ENCODE peak calls at places on chromosomes 7 and 10, in four cellular contexts. H is sigmoid colon, U is heart right ventricle, K is OCI-LY7. Z is an unnamed sample. For H3K4me1, the result is how much of the 10 kb centered on the place peaks cover.

GRCh38 chr10:127580822-127581221 is 31.7 kb downstream of the NPS start:
- DNase-seq in H (no peak), U (no peak), K (no peak), Z (no peak)

GRCh38 chr7:93461350-93461749 is 113.2 kb downstream of the CALCR start:
- DNase-seq in H (no peak), U (no peak), K (no peak), Z (no peak)

GRCh38 chr7:73366127-73366526 is 38.2 kb downstream of the FKBP6 start:
- DNase-seq in H (no peak), U (no peak), K (peak), Z (no peak)

GRCh38 chr7:78020131-78020873 is 221.7 kb downstream of the PHTF2 start:
- DNase-seq in H (peak), U (peak), K (peak), Z (peak)

GRCh38 chr7:107394301-107394700 is 75.6 kb upstream of the GPR22 start:
- DNase-seq in H (no peak), U (no peak), K (no peak), Z (no peak)

GRCh38 chr10:64396105-64396504 is 874.9 kb downstream of the REEP3 start:
- DNase-seq in H (no peak), U (no peak), K (no peak), Z (no peak)

GRCh38 chr7:6725003-6725402 is 18.3 kb upstream of the ZNF12 start:
- DNase-seq in H (no peak), U (no peak), K (peak), Z (no peak)

GRCh38 chr7:142188159-142188558 is 69.7 kb downstream of the PRSS58 start:
- DNase-seq in H (no peak), U (no peak), K (no peak), Z (no peak)

GRCh38 chr10:44051584-44052385 is 333.1 kb downstream of the CXCL12 start:
- DNase-seq in H (no peak), U (no peak), K (no peak), Z (peak)

GRCh38 chr10:33248638-33249037 is 85.8 kb downstream of the NRP1 start:
- DNase-seq in H (no peak), U (no peak), K (peak), Z (no peak)

GRCh38 chr7:140402178-140402835 is 1.6 kb upstream of the RAB19 start:
- DNase-seq in H (no peak), U (no peak), K (no peak), Z (no peak)

GRCh38 chr10:98486421-98486820 is 39.7 kb upstream of the HPS1 start:
- DNase-seq in H (no peak), U (no peak), K (no peak), Z (no peak)

GRCh38 chr7:148983220-148984146 is 44.8 kb downstream of the PDIA4 start:
- DNase-seq in H (no peak), U (peak), K (peak), Z (no peak)

GRCh38 chr10:18469125-18469524 is 182.3 kb downstream of the NSUN6 start:
- DNase-seq in H (no peak), U (no peak), K (no peak), Z (no peak)
- TF ChIP-seq CTCF in H (no peak), U (no peak), K (no peak), Z (no peak)

DNA sequence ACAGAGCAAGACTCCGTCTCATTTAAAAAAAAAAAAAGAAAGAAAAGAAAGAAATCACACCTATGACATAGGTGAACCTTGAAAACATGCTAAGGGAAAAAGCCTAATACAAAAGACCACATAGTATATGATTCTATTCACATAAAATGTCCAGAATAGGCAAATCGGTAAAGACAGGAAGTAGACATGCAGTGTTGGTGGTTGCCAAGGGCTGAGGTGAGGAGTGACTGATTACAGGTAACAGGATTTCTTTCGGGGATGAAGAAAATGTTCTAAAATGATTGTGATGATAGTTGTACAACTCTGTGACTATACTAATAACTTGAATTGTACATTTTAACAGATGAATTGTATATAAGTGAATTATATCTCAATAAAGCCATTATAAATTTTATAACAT is 3.3 kb downstream of the XPNPEP1 start:
- DNase-seq in H (no peak), U (no peak), K (no peak), Z (no peak)
- H3K4me1 ChIP-seq in H (under half), U (half or more), K (half or more), Z (under half)

DNA sequence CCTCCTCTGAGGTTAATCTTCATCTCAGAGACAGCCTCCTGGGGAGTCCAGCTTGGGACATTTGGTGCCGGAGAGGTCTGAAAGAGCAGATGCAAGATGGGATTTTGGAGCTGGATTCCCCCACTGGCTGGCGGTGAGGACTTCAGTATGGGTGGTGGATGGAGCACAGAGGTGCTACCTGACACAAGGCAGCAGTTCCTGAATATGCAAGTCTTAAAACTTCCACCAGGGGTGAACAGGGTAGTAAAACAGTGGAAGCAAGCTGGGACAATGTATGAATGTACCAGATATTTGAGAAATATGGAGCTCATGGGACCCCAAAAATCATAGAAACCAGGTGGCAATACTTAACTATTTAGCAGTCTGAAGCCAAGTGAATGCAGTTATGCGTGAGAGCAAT is 4.8 kb upstream of the TAF3 start:
- DNase-seq in H (no peak), U (no peak), K (peak), Z (no peak)
- H3K27ac ChIP-seq in H (no peak), U (no peak), K (no peak), Z (no peak)

GRCh38 chr10:47048533-47048905 is 137.3 kb downstream of the PTPN20 start:
- DNase-seq in H (no peak), U (peak), K (no peak), Z (peak)
- TF ChIP-seq CTCF in H (no peak), U (no peak), K (no peak), Z (no peak)

GRCh38 chr10:91775731-91776130 is 22.5 kb upstream of the TNKS2 start:
- DNase-seq in H (no peak), U (no peak), K (no peak), Z (no peak)
- H3K4me1 ChIP-seq in H (under half), U (under half), K (under half), Z (under half)

DNA sequence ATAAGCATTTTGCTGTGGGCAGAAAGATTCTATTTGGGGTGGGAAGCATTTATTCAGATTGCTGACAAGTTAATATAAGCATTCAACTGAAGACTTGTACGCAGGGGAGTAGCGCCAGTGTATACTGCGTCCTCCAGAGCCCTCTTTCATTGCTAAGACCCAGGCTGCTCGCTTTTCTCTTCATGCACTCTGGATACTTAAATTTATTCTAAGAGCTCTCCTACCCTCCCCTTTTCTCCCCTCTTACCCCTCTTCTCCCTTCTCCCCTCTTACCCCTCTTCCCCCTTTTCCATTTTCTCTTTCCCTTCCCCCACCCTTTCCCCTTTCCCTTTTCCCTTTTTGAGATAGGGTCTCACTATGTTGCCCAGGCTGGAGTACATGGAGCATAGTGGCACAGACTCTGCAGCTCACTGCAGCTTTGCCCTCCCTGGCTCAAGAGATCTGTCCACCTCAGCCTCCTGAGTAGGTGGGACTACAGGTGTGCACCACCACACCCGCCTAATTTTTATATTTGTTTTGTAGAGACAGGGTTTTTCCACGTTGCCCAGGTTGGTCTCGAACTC is 125.8 kb downstream of the CDK14 start:
- DNase-seq in H (no peak), U (no peak), K (no peak), Z (no peak)
- H3K27ac ChIP-seq in H (peak), U (no peak), K (peak), Z (peak)

GRCh38 chr10:124875596-124875995 is 66.3 kb upstream of the ZRANB1 start:
- DNase-seq in H (no peak), U (no peak), K (no peak), Z (no peak)
- TF ChIP-seq CTCF in H (no peak), U (no peak), K (no peak), Z (no peak)

GRCh38 chr10:110304394-110304779 is 333 bp downstream of the SMNDC1 start:
- DNase-seq in H (peak), U (peak), K (no peak), Z (no peak)

GRCh38 chr10:110306452-110306768 is 1.7 kb upstream of the SMNDC1 start:
- DNase-seq in H (no peak), U (no peak), K (no peak), Z (no peak)

GRCh38 chr10:110303681-110304080 is 1.0 kb downstream of the SMNDC1 start:
- DNase-seq in H (no peak), U (no peak), K (no peak), Z (no peak)

GRCh38 chr10:110305767-110306451 is 1.2 kb upstream of the SMNDC1 start:
- DNase-seq in H (no peak), U (peak), K (peak), Z (no peak)

DNA sequence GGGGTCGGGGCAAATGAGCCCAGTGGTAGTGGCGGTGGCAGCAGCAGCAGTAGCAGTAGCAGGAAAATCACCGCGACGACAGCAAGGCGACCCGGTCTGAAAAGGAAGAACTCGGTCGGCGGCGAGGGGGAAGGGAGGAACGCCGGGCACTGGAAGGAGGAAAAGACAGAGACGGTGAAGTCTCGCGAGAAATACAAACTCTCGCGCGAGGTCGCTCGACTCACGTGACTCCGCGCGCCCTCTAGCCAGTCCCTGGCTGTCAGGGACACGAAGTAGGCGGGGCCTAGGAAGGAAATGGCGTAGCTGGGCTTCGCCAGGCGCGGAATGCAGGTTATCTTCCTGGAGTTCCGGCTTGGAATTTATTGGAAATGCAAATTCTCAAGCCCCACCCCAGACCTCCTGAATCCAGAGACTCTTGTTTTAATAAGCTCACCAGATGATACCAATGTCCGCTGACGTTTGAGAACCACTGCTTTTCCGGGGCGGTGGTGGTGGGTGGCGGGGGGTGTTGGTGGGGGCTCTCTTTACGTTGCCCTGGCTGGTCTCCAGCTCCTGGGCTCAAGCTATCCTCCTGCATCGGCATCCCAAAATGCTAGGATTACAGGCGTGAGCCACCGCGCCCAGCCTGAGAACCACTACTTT is at the start of gene SMNDC1:
- DNase-seq in H (peak), U (peak), K (peak), Z (peak)
- H3K4me1 ChIP-seq in H (under half), U (half or more), K (under half), Z (under half)

DNA sequence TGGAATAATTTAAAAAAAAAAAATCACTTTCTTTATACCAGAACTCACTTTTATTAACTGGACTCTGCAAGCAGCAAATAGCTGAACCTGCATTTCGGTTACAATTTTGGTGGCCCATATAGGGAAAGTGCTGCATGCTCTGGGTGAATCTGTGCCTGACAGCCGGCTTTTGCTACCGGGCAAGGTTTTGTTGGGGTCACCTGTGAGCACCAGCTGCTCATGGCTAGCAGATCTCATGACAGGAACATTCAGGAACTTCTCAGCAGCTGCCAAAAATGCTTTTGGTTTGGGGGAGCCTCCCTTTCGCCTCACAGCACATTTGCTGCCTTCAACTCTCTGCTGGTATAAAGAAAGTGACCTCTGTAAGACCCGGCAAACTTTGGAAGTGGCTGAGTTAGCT is 13.2 kb upstream of the CREB3L2 start:
- DNase-seq in H (no peak), U (no peak), K (no peak), Z (no peak)
- H3K27ac ChIP-seq in H (no peak), U (no peak), K (no peak), Z (no peak)